ENCODE peak calls at places on chromosomes 1 and 21, in five cellular contexts. One of them, this sample, is unnamed.

GRCh38 chr1:67735806-67736627 is 51.0 kb downstream of the GADD45A start:
- DNase-seq in heart right ventricle: peak; percentile 81
- DNase-seq in GM04504: peak; percentile 94
- DNase-seq in CD8-positive, alpha-beta memory T cell: peak; percentile 17
- DNase-seq in iPS DF 6.9: no peak
- DNase-seq in this sample: peak; percentile 55

GRCh38 chr1:73516458-73516857 is 681.5 kb downstream of the LRRIQ3 start:
- DNase-seq in heart right ventricle: no peak
- DNase-seq in GM04504: no peak
- DNase-seq in CD8-positive, alpha-beta memory T cell: no peak
- DNase-seq in iPS DF 6.9: no peak
- DNase-seq in this sample: no peak

GRCh38 chr1:220956861-220957605 is 77.8 kb downstream of the HLX start:
- DNase-seq in heart right ventricle: no peak
- DNase-seq in GM04504: peak; percentile 96
- DNase-seq in CD8-positive, alpha-beta memory T cell: no peak
- DNase-seq in iPS DF 6.9: no peak
- DNase-seq in this sample: no peak

GRCh38 chr1:147890177-147890790 is 12.3 kb upstream of the GJA8 start:
- DNase-seq in heart right ventricle: peak; percentile 69
- DNase-seq in GM04504: no peak
- DNase-seq in CD8-positive, alpha-beta memory T cell: peak; percentile 28
- DNase-seq in iPS DF 6.9: peak; percentile 78
- DNase-seq in this sample: peak; percentile 78

GRCh38 chr1:17287377-17287776 is 20.6 kb upstream of the PADI4 start:
- DNase-seq in heart right ventricle: no peak
- DNase-seq in GM04504: peak; percentile 66
- DNase-seq in CD8-positive, alpha-beta memory T cell: no peak
- DNase-seq in iPS DF 6.9: no peak
- DNase-seq in this sample: no peak

GRCh38 chr1:154808261-154808908 is 61.7 kb downstream of the KCNN3 start:
- DNase-seq in heart right ventricle: no peak
- DNase-seq in GM04504: no peak
- DNase-seq in CD8-positive, alpha-beta memory T cell: no peak
- DNase-seq in iPS DF 6.9: no peak
- DNase-seq in this sample: no peak

GRCh38 chr1:206685749-206686485 is 1.2 kb downstream of the MAPKAPK2 start:
- DNase-seq in heart right ventricle: peak; percentile 68
- DNase-seq in GM04504: peak; percentile 51
- DNase-seq in CD8-positive, alpha-beta memory T cell: peak; percentile 47
- DNase-seq in iPS DF 6.9: no peak
- DNase-seq in this sample: peak; percentile 77

GRCh38 chr1:223378754-223379153 is 14.5 kb upstream of the CCDC185 start:
- DNase-seq in heart right ventricle: no peak
- DNase-seq in GM04504: no peak
- DNase-seq in CD8-positive, alpha-beta memory T cell: no peak
- DNase-seq in iPS DF 6.9: no peak
- DNase-seq in this sample: no peak

GRCh38 chr1:15885701-15886612 is 38.5 kb downstream of the SPEN start:
- DNase-seq in heart right ventricle: peak; percentile 97
- DNase-seq in GM04504: peak; percentile 72
- DNase-seq in CD8-positive, alpha-beta memory T cell: peak; percentile 22
- DNase-seq in iPS DF 6.9: peak; percentile 50
- DNase-seq in this sample: peak; percentile 98

GRCh38 chr1:155003227-155003765 is 694 bp downstream of the ZBTB7B start:
- DNase-seq in heart right ventricle: no peak
- DNase-seq in GM04504: no peak
- DNase-seq in CD8-positive, alpha-beta memory T cell: no peak
- DNase-seq in iPS DF 6.9: no peak
- DNase-seq in this sample: no peak

GRCh38 chr1:236099622-236100021 is 34.7 kb upstream of the NID1 start:
- DNase-seq in heart right ventricle: no peak
- DNase-seq in GM04504: no peak
- DNase-seq in CD8-positive, alpha-beta memory T cell: no peak
- DNase-seq in iPS DF 6.9: no peak
- DNase-seq in this sample: no peak

GRCh38 chr1:202968895-202969295 is 1.8 kb upstream of the CYB5R1 start:
- DNase-seq in heart right ventricle: peak; percentile 63
- DNase-seq in GM04504: peak; percentile 42
- DNase-seq in CD8-positive, alpha-beta memory T cell: peak; percentile 37
- DNase-seq in iPS DF 6.9: no peak
- DNase-seq in this sample: peak; percentile 67

GRCh38 chr1:6724517-6725141 is 23.0 kb upstream of the DNAJC11 start:
- DNase-seq in heart right ventricle: no peak
- DNase-seq in GM04504: peak; percentile 54
- DNase-seq in CD8-positive, alpha-beta memory T cell: no peak
- DNase-seq in iPS DF 6.9: no peak
- DNase-seq in this sample: no peak

GRCh38 chr1:84939151-84939550 is 46.1 kb upstream of the LPAR3 start:
- DNase-seq in heart right ventricle: no peak
- DNase-seq in GM04504: no peak
- DNase-seq in CD8-positive, alpha-beta memory T cell: no peak
- DNase-seq in iPS DF 6.9: no peak
- DNase-seq in this sample: no peak

GRCh38 chr1:18413906-18414305 is 66.8 kb upstream of the KLHDC7A start:
- DNase-seq in heart right ventricle: no peak
- DNase-seq in GM04504: no peak
- DNase-seq in CD8-positive, alpha-beta memory T cell: no peak
- DNase-seq in iPS DF 6.9: no peak
- DNase-seq in this sample: no peak

GRCh38 chr1:236396665-236397043 is 2.6 kb downstream of the EDARADD start:
- DNase-seq in heart right ventricle: no peak
- DNase-seq in GM04504: no peak
- DNase-seq in CD8-positive, alpha-beta memory T cell: no peak
- DNase-seq in iPS DF 6.9: no peak
- DNase-seq in this sample: no peak

GRCh38 chr1:51344602-51345299 is 14.4 kb upstream of the TTC39A start:
- DNase-seq in heart right ventricle: no peak
- DNase-seq in GM04504: no peak
- DNase-seq in CD8-positive, alpha-beta memory T cell: no peak
- DNase-seq in iPS DF 6.9: no peak
- DNase-seq in this sample: peak; percentile 75

GRCh38 chr1:42179275-42179674 is 14.7 kb upstream of the GUCA2A start:
- DNase-seq in heart right ventricle: no peak
- DNase-seq in GM04504: no peak
- DNase-seq in CD8-positive, alpha-beta memory T cell: no peak
- DNase-seq in iPS DF 6.9: no peak
- DNase-seq in this sample: no peak

GRCh38 chr1:23422313-23422877 is 2.2 kb downstream of the TCEA3 start:
- DNase-seq in heart right ventricle: peak; percentile 80
- DNase-seq in GM04504: peak; percentile 55
- DNase-seq in CD8-positive, alpha-beta memory T cell: peak; percentile 60
- DNase-seq in iPS DF 6.9: no peak
- DNase-seq in this sample: peak; percentile 84

GRCh38 chr1:198605426-198605825 is 33.4 kb upstream of the PTPRC start:
- DNase-seq in heart right ventricle: no peak
- DNase-seq in GM04504: no peak
- DNase-seq in CD8-positive, alpha-beta memory T cell: no peak
- DNase-seq in iPS DF 6.9: no peak
- DNase-seq in this sample: no peak

GRCh38 chr1:192122668-192123067 is 35.6 kb upstream of the RGS18 start:
- DNase-seq in heart right ventricle: no peak
- DNase-seq in GM04504: no peak
- DNase-seq in CD8-positive, alpha-beta memory T cell: no peak
- DNase-seq in iPS DF 6.9: no peak
- DNase-seq in this sample: no peak

GRCh38 chr1:185400057-185400456 is 83.0 kb upstream of the IVNS1ABP start:
- DNase-seq in heart right ventricle: no peak
- DNase-seq in GM04504: peak; percentile 54
- DNase-seq in CD8-positive, alpha-beta memory T cell: no peak
- DNase-seq in iPS DF 6.9: no peak
- DNase-seq in this sample: no peak

GRCh38 chr1:25641931-25642611 is 25.5 kb downstream of the MAN1C1 start:
- DNase-seq in heart right ventricle: no peak
- DNase-seq in GM04504: peak; percentile 50
- DNase-seq in CD8-positive, alpha-beta memory T cell: no peak
- DNase-seq in iPS DF 6.9: no peak
- DNase-seq in this sample: no peak

GRCh38 chr1:94012686-94013330 is 103.6 kb upstream of the GCLM start:
- DNase-seq in heart right ventricle: no peak
- DNase-seq in GM04504: no peak
- DNase-seq in CD8-positive, alpha-beta memory T cell: no peak
- DNase-seq in iPS DF 6.9: peak; percentile 27
- DNase-seq in this sample: no peak

GRCh38 chr1:21955474-21956281 is 18.6 kb upstream of the HSPG2 start:
- DNase-seq in heart right ventricle: no peak
- DNase-seq in GM04504: no peak
- DNase-seq in CD8-positive, alpha-beta memory T cell: no peak
- DNase-seq in iPS DF 6.9: no peak
- DNase-seq in this sample: no peak

GRCh38 chr21:16117851-16118592 is 388.2 kb downstream of the USP25 start:
- DNase-seq in heart right ventricle: no peak
- DNase-seq in GM04504: peak; percentile 83
- DNase-seq in CD8-positive, alpha-beta memory T cell: no peak
- DNase-seq in iPS DF 6.9: no peak
- DNase-seq in this sample: no peak

GRCh38 chr1:226702957-226703831 is 35.9 kb downstream of the ITPKB start:
- DNase-seq in heart right ventricle: peak; percentile 78
- DNase-seq in GM04504: no peak
- DNase-seq in CD8-positive, alpha-beta memory T cell: peak; percentile 93
- DNase-seq in iPS DF 6.9: no peak
- DNase-seq in this sample: peak; percentile 84

GRCh38 chr1:154352581-154353459 is 27.5 kb downstream of the ATP8B2 start:
- DNase-seq in heart right ventricle: peak; percentile 54
- DNase-seq in GM04504: no peak
- DNase-seq in CD8-positive, alpha-beta memory T cell: peak; percentile 45
- DNase-seq in iPS DF 6.9: no peak
- DNase-seq in this sample: peak; percentile 79

GRCh38 chr1:239951518-239952130 is 140.1 kb upstream of the FMN2 start:
- DNase-seq in heart right ventricle: peak; percentile 55
- DNase-seq in GM04504: peak; percentile 26
- DNase-seq in CD8-positive, alpha-beta memory T cell: peak; percentile 26
- DNase-seq in iPS DF 6.9: peak; percentile 9
- DNase-seq in this sample: no peak